ENCODE peak calls at places on chromosomes 7 and 10, in four cellular contexts. P is HepG2, N is K562, X is GM12878. G is an unnamed sample.
A peak's percentile ranks its signal among the peaks of the same experiment; 100 is the strongest.

GRCh38 chr7:91424372-91424771 is 160.1 kb downstream of the FZD1 start:
- DNase-seq in P (peak; percentile 2), N (no peak), X (no peak), G (no peak)

GRCh38 chr7:129271500-129272355 is 46.9 kb downstream of the AHCYL2 start:
- DNase-seq in X (peak; percentile 21), N (peak; percentile 79), P (peak; percentile 64), G (peak; percentile 43)

GRCh38 chr10:61942997-61943457 is 41.5 kb downstream of the ARID5B start:
- DNase-seq in X (no peak), N (no peak), P (no peak), G (peak; percentile 54)

GRCh38 chr7:108222236-108222892 is 92.2 kb upstream of the LAMB4 start:
- DNase-seq in N (no peak), P (peak; percentile 14), X (no peak), G (peak; percentile 43)

GRCh38 chr7:101633516-101633915 is 4.4 kb upstream of the MYL10 start:
- DNase-seq in N (no peak), P (no peak), X (no peak), G (no peak)

GRCh38 chr10:70578371-70578947 is 24.1 kb downstream of the PRF1 start:
- DNase-seq in P (peak; percentile 68), X (peak; percentile 95), N (no peak), G (peak; percentile 56)

GRCh38 chr7:96297873-96298272 is 24.0 kb downstream of the SLC25A13 start:
- DNase-seq in P (peak; percentile 83), X (no peak), N (no peak), G (no peak)

GRCh38 chr7:71236488-71237179 is 104.7 kb downstream of the GALNT17 start:
- DNase-seq in X (no peak), P (no peak), N (no peak), G (no peak)

GRCh38 chr7:964401-965231 is 10.1 kb upstream of the ADAP1 start:
- DNase-seq in P (peak; percentile 64), X (no peak), N (no peak), G (peak; percentile 25)

GRCh38 chr10:4825868-4826787 is at the start of gene AKR1E2:
- DNase-seq in X (no peak), N (peak; percentile 89), P (no peak), G (peak; percentile 79)
- TF ChIP-seq POLR2A in X (no peak), N (peak; percentile 79), P (no peak), G (no peak)

DNA sequence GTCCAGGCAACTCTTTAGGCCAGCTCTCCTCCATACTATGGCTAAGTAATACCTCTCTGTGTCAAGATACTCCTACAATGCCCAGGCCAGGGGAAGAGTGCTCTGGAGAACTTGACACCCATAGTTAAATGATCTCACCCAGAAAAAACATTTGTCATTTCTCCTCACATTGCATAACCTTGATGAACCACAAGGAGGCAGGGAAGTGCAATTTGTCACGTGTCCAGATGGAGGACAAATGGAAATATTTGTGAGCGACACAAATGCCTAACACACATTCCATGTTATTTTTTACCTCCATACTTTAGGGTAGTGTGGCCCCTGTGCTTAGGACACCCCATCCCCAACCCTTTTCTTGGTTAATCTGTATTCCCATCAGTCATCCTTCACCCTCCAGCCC is 78.3 kb downstream of the HTR7 start:
- DNase-seq in X (no peak), N (peak; percentile 6), P (peak; percentile 13), G (peak; percentile 6)
- TF ChIP-seq MXI1 in X (no peak), N (no peak), P (no peak), G (no peak)

GRCh38 chr7:140923358-140924006 is 1.2 kb downstream of the BRAF start:
- DNase-seq in P (no peak), X (no peak), N (peak; percentile 31), G (no peak)

GRCh38 chr7:140922741-140923345 is 1.9 kb downstream of the BRAF start:
- DNase-seq in X (no peak), P (no peak), N (no peak), G (no peak)

GRCh38 chr7:140924019-140924820 is 509 bp downstream of the BRAF start:
- DNase-seq in N (peak; percentile 74), P (peak; percentile 65), X (peak; percentile 50), G (peak; percentile 68)

GRCh38 chr7:140926021-140926812 is 1.5 kb upstream of the BRAF start:
- DNase-seq in N (no peak), X (no peak), P (no peak), G (no peak)

DNA sequence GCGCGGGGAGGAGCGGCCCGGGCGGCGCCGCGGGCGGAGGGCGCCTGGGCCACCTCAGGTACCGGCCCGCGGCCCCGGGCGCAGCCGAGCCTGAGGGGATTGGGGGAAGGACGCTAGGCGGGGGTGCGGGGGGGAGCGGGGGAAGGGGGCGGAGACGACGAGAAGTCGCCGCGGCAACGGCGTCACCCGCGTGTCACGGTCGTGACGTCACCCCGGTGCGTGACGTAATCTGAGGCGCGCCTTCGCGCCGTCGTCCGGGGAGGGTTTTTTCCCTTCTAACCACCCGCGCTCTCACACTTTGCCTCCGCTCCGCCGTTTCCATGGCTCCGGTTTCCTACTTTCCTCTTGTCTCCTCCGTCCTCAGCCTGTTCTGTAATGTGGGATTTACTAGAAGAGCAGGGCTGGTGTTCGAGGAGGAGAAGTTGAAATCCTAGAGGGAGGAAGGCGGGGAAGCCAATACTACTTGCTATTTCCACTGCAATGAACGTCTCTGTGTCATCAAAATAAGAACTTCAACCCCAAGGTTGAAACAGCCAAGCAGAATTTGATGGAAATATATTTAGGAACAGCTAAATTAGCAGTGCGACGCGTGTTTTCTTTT is at the start of gene BRAF:
- DNase-seq in X (peak; percentile 62), P (peak; percentile 23), N (peak; percentile 99), G (peak; percentile 88)
- TF ChIP-seq POLR2A in X (peak; percentile 62), P (no peak), N (peak; percentile 97), G (no peak)

DNA sequence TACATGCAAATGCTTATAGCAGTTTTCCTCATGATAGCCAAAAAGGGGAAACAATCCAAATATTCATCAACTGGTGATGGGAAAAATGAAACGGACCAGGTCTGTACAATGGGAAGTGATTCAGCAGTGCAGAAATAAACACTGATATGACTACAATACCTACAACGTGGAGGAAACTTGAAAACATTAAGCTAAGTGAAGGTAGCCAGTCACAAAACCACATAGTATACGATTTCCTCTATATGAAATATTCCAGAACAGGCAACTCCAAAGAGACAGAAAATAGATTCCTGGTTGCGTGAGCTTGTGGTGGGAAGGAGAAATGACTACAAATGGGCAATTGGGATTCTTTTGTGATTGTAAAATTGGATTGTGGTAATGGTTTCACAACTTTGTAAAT is 263.1 kb upstream of the PITRM1 start:
- DNase-seq in P (no peak), X (no peak), N (no peak), G (peak; percentile 84)
- TF ChIP-seq MXI1 in P (no peak), X (no peak), N (no peak), G (no peak)

GRCh38 chr7:44847509-44847919 is 373 bp downstream of the H2AZ2 start:
- DNase-seq in X (peak; percentile 51), P (peak; percentile 69), N (peak; percentile 89), G (peak; percentile 82)
- TF ChIP-seq POLR2A in X (no peak), P (no peak), N (peak; percentile 65), G (no peak)

GRCh38 chr7:4849390-4849789 is 12.4 kb downstream of the PAPOLB start:
- DNase-seq in P (peak; percentile 48), N (peak; percentile 56), X (no peak), G (peak; percentile 26)
- TF ChIP-seq MXI1 in P (no peak), N (no peak), X (no peak), G (no peak)

DNA sequence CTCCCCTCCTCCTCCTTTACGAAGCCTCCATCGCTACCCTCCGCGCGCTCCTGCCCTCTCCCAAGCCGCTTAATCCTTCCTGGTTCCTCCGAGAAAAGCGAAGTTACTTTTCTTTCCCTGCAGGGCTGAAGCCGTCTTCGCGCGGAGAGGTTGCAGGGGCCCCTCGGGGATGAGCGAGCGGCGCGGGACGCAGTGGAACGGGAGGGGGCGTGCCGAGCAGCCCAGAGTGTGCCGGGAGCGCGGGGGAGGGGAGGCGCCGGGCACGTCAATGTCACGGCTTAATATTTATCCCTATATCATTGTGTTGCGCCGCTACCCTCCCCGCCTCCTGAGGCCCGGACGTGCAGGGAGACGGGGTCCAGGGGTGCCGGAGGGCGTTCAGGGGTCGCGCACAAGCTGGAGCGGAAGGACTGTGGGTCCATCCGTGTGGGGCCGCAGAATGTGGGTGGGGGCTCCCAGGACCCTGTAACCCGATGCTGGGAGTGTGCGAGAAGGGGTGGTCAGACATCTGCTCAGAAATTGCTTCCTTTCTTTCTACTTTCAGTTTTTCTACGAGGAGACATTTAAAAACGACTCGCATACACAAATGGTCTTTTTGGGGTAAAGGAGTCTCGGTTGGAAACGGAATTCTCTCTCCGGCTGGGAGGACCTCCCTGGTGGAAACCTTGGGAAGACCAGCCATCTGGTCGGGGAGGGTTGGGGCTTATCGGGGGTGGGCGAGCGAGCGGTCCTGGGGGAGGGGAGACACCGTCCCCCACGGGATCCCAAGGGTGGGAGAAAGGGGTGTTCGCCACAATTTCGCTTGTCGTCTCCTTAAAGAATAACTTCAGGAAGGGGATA is 2.4 kb downstream of the CDK6 start:
- DNase-seq in X (no peak), P (peak; percentile 73), N (peak; percentile 43), G (peak; percentile 78)
- TF ChIP-seq POLR2A in X (peak; percentile 76), P (peak; percentile 67), N (no peak), G (no peak)

G was measured in IMR-90.